ENCODE peak calls at places on chromosomes 13 and 19, in four cellular contexts. D, P, Z and E are unnamed samples.
A peak's percentile ranks its signal among the peaks of the same experiment; 100 is the strongest.

GRCh38 chr13:47397739-47398138 is 500.9 kb upstream of the HTR2A start:
- DNase-seq in D (no peak), Z (no peak), P (no peak), E (no peak)

GRCh38 chr13:51728972-51729371 is 75.0 kb downstream of the DHRS12 start:
- DNase-seq in D (no peak), Z (no peak), P (no peak), E (no peak)

GRCh38 chr13:76630629-76631028 is 255.6 kb downstream of the KCTD12 start:
- DNase-seq in D (no peak), P (no peak), Z (no peak), E (no peak)

GRCh38 chr19:29737461-29738000 is 22.5 kb upstream of the C19orf12 start:
- DNase-seq in D (no peak), P (no peak), Z (peak; percentile 42), E (no peak)

GRCh38 chr19:45079063-45079910 is at the start of gene GEMIN7:
- DNase-seq in P (peak; percentile 77), Z (peak; percentile 89), D (peak; percentile 73), E (peak; percentile 93)

GRCh38 chr13:58858870-58859371 is 1227.4 kb downstream of the PCDH17 start:
- DNase-seq in Z (no peak), P (no peak), D (no peak), E (no peak)

GRCh38 chr13:110238795-110239194 is 68.2 kb downstream of the COL4A1 start:
- DNase-seq in Z (no peak), P (no peak), D (no peak), E (no peak)

GRCh38 chr13:110250258-110250891 is 56.6 kb downstream of the COL4A1 start:
- DNase-seq in Z (peak; percentile 92), D (no peak), P (no peak), E (no peak)

GRCh38 chr13:20942938-20943518 is 40.5 kb upstream of the XPO4 start:
- DNase-seq in Z (no peak), D (no peak), P (no peak), E (no peak)

GRCh38 chr13:100707818-100708740 is 33.5 kb upstream of the TMTC4 start:
- DNase-seq in Z (no peak), D (no peak), P (no peak), E (no peak)

GRCh38 chr19:7607874-7608560 is 12.4 kb downstream of the CAMSAP3 start:
- DNase-seq in Z (peak; percentile 80), P (no peak), D (no peak), E (peak; percentile 1)

GRCh38 chr13:41017153-41017552 is 2.0 kb downstream of the ELF1 start:
- DNase-seq in D (peak; percentile 50), P (no peak), Z (no peak), E (peak; percentile 36)